ENCODE peak calls at places on chromosomes 2 and 18, in four cellular contexts. D is Calu3, S is OCI-LY7, R is choroid plexus epithelial cell. E is an unnamed sample.

GRCh38 chr2:229043681-229044080 is 227.4 kb downstream of the PID1 start:
- DNase-seq in D (no peak), S (no peak), R (no peak), E (no peak)

GRCh38 chr18:55541571-55541970 is 46.4 kb downstream of the TCF4 start:
- DNase-seq in D (no peak), S (no peak), R (no peak), E (no peak)

GRCh38 chr2:167293172-167293781 is 405.0 kb downstream of the XIRP2 start:
- DNase-seq in D (peak), S (no peak), R (peak), E (peak)

GRCh38 chr18:78722391-78722790 is 257.2 kb upstream of the SALL3 start:
- DNase-seq in D (no peak), S (no peak), R (no peak), E (no peak)

GRCh38 chr18:42860011-42860410 is 255.5 kb downstream of the RIT2 start:
- DNase-seq in D (peak), S (no peak), R (peak), E (no peak)

GRCh38 chr2:142347751-142348150 is 216.9 kb upstream of the LRP1B start:
- DNase-seq in D (no peak), S (no peak), R (no peak), E (no peak)

GRCh38 chr18:9240270-9240669 is 94.3 kb upstream of the TWSG1 start:
- DNase-seq in D (no peak), S (no peak), R (no peak), E (no peak)

GRCh38 chr2:66555076-66555475 is 120.2 kb downstream of the MEIS1 start:
- DNase-seq in D (no peak), S (no peak), R (peak), E (no peak)

GRCh38 chr2:236663267-236663666 is 93.6 kb downstream of the ACKR3 start:
- DNase-seq in D (no peak), S (no peak), R (no peak), E (no peak)

GRCh38 chr18:7366597-7366996 is 135.7 kb downstream of the LRRC30 start:
- DNase-seq in D (no peak), S (no peak), R (no peak), E (no peak)

GRCh38 chr18:21996261-21996892 is 173.0 kb upstream of the GATA6 start:
- DNase-seq in D (no peak), S (no peak), R (no peak), E (no peak)

GRCh38 chr2:85524567-85524923 is 14.4 kb upstream of the MAT2A start:
- DNase-seq in D (no peak), S (no peak), R (no peak), E (no peak)

GRCh38 chr2:120709608-120710041 is 26.0 kb upstream of the GLI2 start:
- DNase-seq in D (no peak), S (no peak), R (no peak), E (no peak)

GRCh38 chr2:43443317-43443716 is 152.5 kb downstream of the THADA start:
- DNase-seq in D (no peak), S (no peak), R (no peak), E (no peak)

GRCh38 chr2:222669353-222669752 is 2.1 kb upstream of the MOGAT1 start:
- DNase-seq in D (no peak), S (no peak), R (no peak), E (no peak)

GRCh38 chr2:29443086-29443485 is 327.9 kb downstream of the CLIP4 start:
- DNase-seq in D (no peak), S (no peak), R (no peak), E (no peak)

GRCh38 chr18:23131693-23132319 is 3.5 kb upstream of the CABLES1 start:
- DNase-seq in D (peak), S (peak), R (peak), E (peak)

GRCh38 chr2:130825231-130825971 is 11.3 kb upstream of the ARHGEF4 start:
- DNase-seq in D (no peak), S (no peak), R (no peak), E (no peak)

GRCh38 chr2:28661589-28662001 is 90.0 kb upstream of the PPP1CB start:
- DNase-seq in D (peak), S (no peak), R (peak), E (no peak)

GRCh38 chr2:169676357-169676756 is 17.8 kb downstream of the CFAP210 start:
- DNase-seq in D (no peak), S (peak), R (peak), E (no peak)
- TF ChIP-seq CTCF in D (no peak), S (peak), R (peak), E (peak)

GRCh38 chr18:76524477-76524876 is 29.4 kb upstream of the ZNF516 start:
- DNase-seq in D (no peak), S (no peak), R (no peak), E (no peak)

GRCh38 chr18:76521367-76521766 is 26.3 kb upstream of the ZNF516 start:
- DNase-seq in D (no peak), S (no peak), R (no peak), E (no peak)

GRCh38 chr18:76524900-76525698 is 30.1 kb upstream of the ZNF516 start:
- DNase-seq in D (peak), S (no peak), R (peak), E (no peak)

GRCh38 chr18:76522104-76522503 is 27.1 kb upstream of the ZNF516 start:
- DNase-seq in D (no peak), S (no peak), R (no peak), E (no peak)

GRCh38 chr18:76522551-76522950 is 27.5 kb upstream of the ZNF516 start:
- DNase-seq in D (no peak), S (no peak), R (no peak), E (no peak)
- TF ChIP-seq CTCF in D (no peak), S (no peak), R (no peak), E (no peak)

GRCh38 chr2:219996366-219996765 is 368.9 kb downstream of the SLC4A3 start:
- DNase-seq in D (no peak), S (no peak), R (no peak), E (no peak)

GRCh38 chr2:219998714-219999227 is 371.3 kb downstream of the SLC4A3 start:
- DNase-seq in D (no peak), S (no peak), R (no peak), E (no peak)

GRCh38 chr2:220000080-220000479 is 372.6 kb downstream of the SLC4A3 start:
- DNase-seq in D (no peak), S (no peak), R (peak), E (no peak)

GRCh38 chr2:219997341-219997851 is 370.0 kb downstream of the SLC4A3 start:
- DNase-seq in D (peak), S (peak), R (peak), E (no peak)

GRCh38 chr2:219998099-219998498 is 370.7 kb downstream of the SLC4A3 start:
- DNase-seq in D (no peak), S (no peak), R (no peak), E (no peak)
- TF ChIP-seq CTCF in D (no peak), S (no peak), R (peak), E (no peak)

GRCh38 chr2:101277111-101277510 is 24.4 kb downstream of the CNOT11 start:
- DNase-seq in D (peak), S (no peak), R (peak), E (no peak)
- TF ChIP-seq CTCF in D (no peak), S (no peak), R (peak), E (no peak)

DNA sequence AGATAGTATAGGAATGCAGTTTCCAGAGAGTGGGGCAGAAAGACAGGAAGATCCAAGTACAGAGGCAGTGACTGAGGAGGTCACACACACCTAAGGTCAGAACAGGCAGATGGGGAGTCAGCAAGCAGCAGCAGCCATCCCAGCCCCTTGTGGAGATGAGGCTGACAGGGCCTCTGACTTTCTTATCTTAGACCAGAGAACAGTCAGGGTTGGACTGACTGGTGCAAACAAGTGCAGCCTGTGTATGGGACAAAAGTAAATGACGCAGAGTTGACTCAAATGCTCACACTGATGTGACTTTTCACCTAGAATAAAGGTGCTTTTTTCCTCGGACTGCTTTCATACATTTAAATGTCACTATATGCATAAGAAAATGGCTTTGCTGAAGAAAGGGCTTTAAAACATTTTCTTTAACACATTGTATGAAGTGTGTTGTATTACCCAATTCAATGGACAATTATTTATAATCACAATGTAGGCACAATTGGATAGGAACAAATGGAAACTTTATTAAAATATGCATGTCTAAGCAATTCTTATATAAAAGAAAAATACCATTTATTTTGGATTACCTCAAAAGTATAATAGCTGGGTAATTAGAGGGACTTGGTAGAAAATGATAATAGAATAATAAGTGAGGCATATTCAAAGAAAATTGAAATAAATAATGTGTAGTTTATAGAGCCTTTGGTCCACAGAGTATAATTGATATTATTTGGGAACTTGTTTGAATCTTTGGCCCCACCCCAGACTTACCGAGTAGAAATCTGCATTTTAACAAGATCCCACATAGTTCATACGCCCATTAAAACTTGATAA is 1321.5 kb upstream of the CELF4 start:
- DNase-seq in D (no peak), S (no peak), R (no peak), E (no peak)
- TF ChIP-seq CTCF in D (no peak), S (no peak), R (no peak), E (no peak)

GRCh38 chr18:11579916-11580315 is 29.5 kb upstream of the SLC35G4 start:
- DNase-seq in D (no peak), S (no peak), R (no peak), E (no peak)

GRCh38 chr18:11578799-11579198 is 30.6 kb upstream of the SLC35G4 start:
- DNase-seq in D (no peak), S (no peak), R (no peak), E (peak)

GRCh38 chr18:11585596-11585995 is 23.8 kb upstream of the SLC35G4 start:
- DNase-seq in D (no peak), S (no peak), R (no peak), E (no peak)

GRCh38 chr18:11577271-11578112 is 31.9 kb upstream of the SLC35G4 start:
- DNase-seq in D (no peak), S (no peak), R (no peak), E (no peak)

DNA sequence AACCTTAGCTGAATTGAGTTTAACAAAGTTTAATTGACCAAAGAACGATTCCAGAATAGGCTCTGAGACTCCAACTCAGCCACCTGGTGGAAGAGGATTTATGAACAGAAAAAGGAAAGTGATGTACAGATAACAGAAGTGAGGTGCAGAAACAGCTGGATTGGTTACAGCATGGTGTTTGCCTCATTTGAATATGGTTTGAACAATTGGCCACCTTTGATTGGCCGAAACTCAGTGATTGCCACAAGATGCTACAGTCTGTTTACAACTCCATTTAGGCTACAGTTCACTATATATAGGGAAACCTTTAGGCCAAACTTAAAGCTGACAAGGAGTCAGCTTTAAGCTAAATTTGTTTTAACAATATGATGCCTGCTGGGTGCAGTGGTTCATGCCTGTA is 28.1 kb upstream of the SLC35G4 start:
- DNase-seq in D (no peak), S (no peak), R (no peak), E (no peak)
- TF ChIP-seq CTCF in D (no peak), S (no peak), R (no peak), E (no peak)

GRCh38 chr2:69149631-69150215 is 136.7 kb downstream of the ANTXR1 start:
- DNase-seq in D (no peak), S (no peak), R (peak), E (no peak)
- TF ChIP-seq CTCF in D (no peak), S (no peak), R (peak), E (no peak)

GRCh38 chr18:48541026-48541746 is 2.4 kb downstream of the CTIF start:
- DNase-seq in D (peak), S (no peak), R (peak), E (peak)
- TF ChIP-seq CTCF in D (no peak), S (no peak), R (no peak), E (no peak)

DNA sequence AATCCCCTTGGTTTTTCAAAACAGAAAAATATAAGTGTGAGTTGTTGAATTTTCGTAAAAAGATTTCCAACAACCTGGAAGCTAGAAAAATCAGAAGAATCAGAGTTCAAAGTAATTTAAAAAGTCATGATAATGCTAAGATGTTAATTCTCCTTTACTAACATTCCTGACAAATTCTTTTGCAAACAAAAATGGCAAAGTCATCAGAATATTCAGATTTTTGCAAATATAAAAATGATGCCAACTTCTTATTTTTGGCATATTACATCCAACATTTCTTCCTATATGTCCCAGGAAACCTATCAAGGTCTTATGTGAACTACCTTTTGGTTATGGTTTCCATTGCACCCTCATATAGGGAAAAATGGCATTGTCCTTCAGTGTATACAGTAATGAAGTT is 178.1 kb upstream of the SLC8A1 start:
- DNase-seq in D (no peak), S (no peak), R (no peak), E (no peak)
- TF ChIP-seq CTCF in D (no peak), S (no peak), R (no peak), E (no peak)

DNA sequence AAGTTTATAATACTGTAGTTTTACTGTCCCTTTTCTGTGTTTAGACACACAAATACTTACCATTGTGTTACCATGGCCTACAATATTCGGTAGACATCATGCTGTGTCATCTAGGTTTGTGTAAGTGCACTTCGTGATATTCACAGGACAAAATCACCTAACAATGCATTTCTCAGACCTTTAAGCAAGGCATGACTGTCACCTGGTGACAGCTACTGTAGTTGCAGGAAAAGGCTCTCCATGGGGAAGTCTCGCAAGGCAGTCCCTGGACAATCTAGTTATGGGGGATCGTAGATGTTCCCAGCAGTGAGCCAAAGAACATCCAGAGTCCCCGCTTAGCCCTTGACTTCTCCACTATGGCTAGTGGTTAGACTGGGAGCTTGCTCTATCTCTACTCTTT is 73.1 kb downstream of the EIF2AK3 start:
- DNase-seq in D (no peak), S (no peak), R (no peak), E (no peak)
- TF ChIP-seq CTCF in D (no peak), S (no peak), R (peak), E (no peak)

E was measured in GM13976.